ENCODE peak calls at places on chromosomes 7 and 10, in seven cellular contexts. F is HL-60, A is K562, R is upper lobe of left lung, K is SK-N-SH, Z is stomach, T is endothelial cell of umbilical vein. C is an unnamed sample.

GRCh38 chr7:138979226-138979979 is 1.8 kb downstream of the KIAA1549 start:
- DNase-seq in F (no peak), A (no peak), R (no peak), K (peak), Z (no peak), T (no peak), C (no peak)

GRCh38 chr7:81053623-81054022 is 134.8 kb upstream of the SEMA3C start:
- DNase-seq in F (no peak), A (no peak), R (no peak), K (no peak), Z (no peak), T (no peak), C (no peak)

GRCh38 chr7:149862156-149862555 is 11.6 kb upstream of the ATP6V0E2 start:
- DNase-seq in F (no peak), A (no peak), R (no peak), K (no peak), Z (no peak), T (no peak), C (no peak)

GRCh38 chr7:42624471-42624870 is 287.4 kb downstream of the C7orf25 start:
- DNase-seq in F (no peak), A (no peak), R (no peak), K (no peak), Z (no peak), T (no peak), C (no peak)

GRCh38 chr10:22615819-22616499 is 98.4 kb downstream of the PIP4K2A start:
- DNase-seq in F (peak), A (peak), R (peak), K (no peak), Z (peak), T (no peak), C (no peak)

GRCh38 chr7:5622286-5622685 is 159.2 kb downstream of the RNF216 start:
- DNase-seq in F (no peak), A (no peak), R (no peak), K (peak), Z (no peak), T (no peak), C (no peak)

GRCh38 chr10:96935148-96935547 is 103.0 kb downstream of the LCOR start:
- DNase-seq in F (no peak), A (no peak), R (no peak), K (no peak), Z (no peak), T (no peak), C (no peak)

GRCh38 chr7:87048839-87049238 is 10.6 kb downstream of the ELAPOR2 start:
- DNase-seq in F (no peak), A (no peak), R (no peak), K (no peak), Z (no peak), T (no peak), C (no peak)

GRCh38 chr7:143042821-143043271 is 9.3 kb upstream of the OR6V1 start:
- DNase-seq in F (no peak), A (no peak), R (no peak), K (no peak), Z (no peak), T (no peak), C (no peak)

GRCh38 chr10:118394557-118395194 is 52.6 kb upstream of the FAM204A start:
- DNase-seq in F (peak), A (no peak), R (no peak), K (no peak), Z (no peak), T (no peak), C (no peak)

GRCh38 chr7:4712371-4713182 is 30.5 kb downstream of the FOXK1 start:
- DNase-seq in F (peak), A (peak), R (peak), K (peak), Z (no peak), T (no peak), C (no peak)

GRCh38 chr10:91137822-91138221 is 82.6 kb upstream of the PCGF5 start:
- DNase-seq in F (no peak), A (no peak), R (no peak), K (no peak), Z (no peak), T (no peak), C (no peak)

GRCh38 chr10:339038-339391 is 203.8 kb downstream of the ZMYND11 start:
- DNase-seq in F (no peak), A (no peak), R (no peak), K (no peak), Z (no peak), T (no peak), C (no peak)

GRCh38 chr10:22319559-22320558 is 1.0 kb upstream of the BMI1 start:
- DNase-seq in F (no peak), A (peak), R (peak), K (no peak), Z (no peak), T (peak), C (no peak)

GRCh38 chr10:63702107-63702506 is 180.9 kb downstream of the REEP3 start:
- DNase-seq in F (no peak), A (no peak), R (no peak), K (no peak), Z (no peak), T (no peak), C (no peak)

GRCh38 chr10:18473424-18474110 is 177.8 kb downstream of the NSUN6 start:
- DNase-seq in F (no peak), A (no peak), R (no peak), K (no peak), Z (no peak), T (no peak), C (no peak)

GRCh38 chr7:140650367-140650766 is 9.8 kb upstream of the DENND2A start:
- DNase-seq in F (no peak), A (no peak), R (no peak), K (no peak), Z (no peak), T (no peak), C (no peak)

GRCh38 chr7:7562736-7563135 is 3.9 kb upstream of the MIOS start:
- DNase-seq in F (no peak), A (no peak), R (no peak), K (no peak), Z (no peak), T (no peak), C (no peak)

GRCh38 chr10:5449823-5450222 is 37.5 kb downstream of the NET1 start:
- DNase-seq in F (peak), A (peak), R (no peak), K (no peak), Z (no peak), T (peak), C (no peak)

DNA sequence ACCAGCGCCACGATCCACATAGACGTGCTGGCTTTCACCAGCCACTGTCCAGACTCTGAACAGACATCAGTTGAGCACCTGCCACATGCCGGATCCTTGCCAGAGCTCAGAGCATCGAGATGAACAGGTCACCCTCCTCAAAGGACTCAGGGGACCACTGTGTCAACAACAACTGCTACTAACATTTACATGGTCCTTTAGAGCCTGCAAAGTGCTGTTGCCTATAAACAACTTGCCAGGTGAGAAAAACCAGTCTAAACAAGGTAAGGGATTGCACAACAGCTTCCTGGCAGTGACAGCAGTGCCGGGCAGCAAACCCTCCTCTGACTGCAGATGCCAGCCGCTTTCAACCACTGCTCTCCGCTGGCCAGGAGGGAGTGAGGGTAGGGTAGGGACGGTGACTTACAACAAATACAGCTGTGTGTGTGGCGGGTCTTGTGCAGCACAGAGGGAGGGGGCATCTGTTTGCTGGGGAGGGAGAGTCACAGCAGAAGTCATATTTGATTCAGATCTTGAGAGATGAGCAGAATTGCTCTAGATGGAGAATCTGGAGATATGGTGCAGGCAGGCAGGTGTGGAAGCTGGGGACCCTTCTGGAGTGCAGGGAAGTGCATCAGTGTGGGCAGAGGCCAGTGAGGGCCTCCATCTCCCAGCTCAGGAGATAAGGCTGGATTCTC is 32.8 kb upstream of the RHEB start:
- DNase-seq in F (no peak), A (no peak), R (peak), K (no peak), Z (peak), T (no peak), C (no peak)
- TF ChIP-seq POLR2AphosphoS5 in F (no peak), A (no peak), R (peak), K (no peak), Z (peak), T (no peak), C (no peak)

GRCh38 chr7:153934048-153934447 is 118.2 kb upstream of the DPP6 start:
- DNase-seq in F (no peak), A (no peak), R (no peak), K (no peak), Z (no peak), T (no peak), C (no peak)
- TF ChIP-seq POLR2AphosphoS5 in F (no peak), A (no peak), R (no peak), K (no peak), Z (no peak), T (no peak), C (no peak)

DNA sequence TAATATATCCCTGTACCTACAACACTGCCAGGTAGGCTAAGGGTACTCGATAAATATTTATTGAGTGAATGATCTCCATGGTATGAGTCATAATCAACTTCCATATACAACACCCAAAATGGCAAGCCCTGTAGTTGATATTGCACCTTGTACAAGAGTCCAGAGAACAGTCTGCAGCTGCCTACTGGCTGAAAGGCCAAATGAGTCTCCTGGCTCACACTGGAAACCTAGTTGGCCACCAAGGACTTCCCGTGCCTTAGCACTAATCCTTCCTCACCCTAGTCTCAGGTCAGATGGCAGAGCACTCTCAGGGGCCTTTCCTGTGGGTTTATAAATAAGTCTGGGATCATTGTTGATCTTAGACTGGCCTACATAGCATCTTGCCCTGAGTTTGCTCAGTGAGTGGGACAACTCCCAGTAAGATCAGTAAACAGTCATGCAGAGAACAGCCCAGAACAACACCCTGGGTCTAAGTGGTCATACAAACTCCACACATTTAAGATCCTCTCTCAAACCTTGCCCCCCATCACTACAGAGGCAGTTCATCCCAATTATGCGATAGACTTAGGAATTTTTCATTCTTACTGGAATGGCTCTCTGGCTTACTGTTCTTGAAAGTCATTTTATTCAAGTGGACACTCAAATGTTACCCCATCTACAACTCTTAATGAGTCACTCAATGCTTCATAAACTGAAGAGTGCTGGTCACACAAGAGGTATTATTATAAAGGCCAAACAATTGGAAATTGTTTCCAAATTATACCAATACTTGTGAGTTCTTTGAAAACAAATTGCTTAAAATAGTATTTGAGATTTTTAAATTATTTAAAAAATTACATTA is 14.7 kb upstream of the SLC16A9 start:
- DNase-seq in F (no peak), A (no peak), R (peak), K (no peak), Z (no peak), T (no peak), C (no peak)
- TF ChIP-seq POLR2AphosphoS5 in F (no peak), A (no peak), R (no peak), K (no peak), Z (no peak), T (no peak), C (no peak)

GRCh38 chr7:75738975-75739795 is 444 bp upstream of the HIP1 start:
- DNase-seq in F (peak), A (peak), R (peak), K (peak), Z (peak), T (peak), C (no peak)
- TF ChIP-seq POLR2AphosphoS5 in F (no peak), A (peak), R (peak), K (peak), Z (no peak), T (no peak), C (peak)

C was measured in SK-N-MC.